ENCODE peak calls at places on chromosomes 6 and 20, in ten cellular contexts. O, P, C, Z, R, V, F, I, Q and X are unnamed samples.

GRCh38 chr6:111258615-111259088 is 171.3 kb downstream of the SLC16A10 start:
- DNase-seq in I (no peak), C (no peak), Q (no peak), O (no peak), Z (no peak), V (no peak), R (no peak), F (no peak), P (no peak), X (no peak)

GRCh38 chr6:112562348-112563220 is 215.5 kb downstream of the RFPL4B start:
- DNase-seq in C (no peak), Z (peak), O (no peak), R (no peak), V (peak), I (no peak), P (no peak), Q (no peak), F (no peak), X (no peak)

GRCh38 chr20:9353916-9354276 is 160.5 kb upstream of the LAMP5 start:
- DNase-seq in Z (peak), V (peak), R (no peak), C (no peak), P (no peak), Q (no peak), F (no peak), I (no peak), O (no peak), X (no peak)

GRCh38 chr6:57024775-57025174 is 21.7 kb upstream of the KIAA1586 start:
- DNase-seq in R (no peak), O (no peak), C (no peak), Q (no peak), P (no peak), I (no peak), V (no peak), F (no peak), Z (no peak), X (no peak)

GRCh38 chr20:61736751-61737310 is 328.9 kb downstream of the TAF4 start:
- DNase-seq in O (no peak), Z (no peak), F (no peak), V (no peak), C (no peak), R (no peak), I (no peak), P (no peak), Q (no peak), X (no peak)

GRCh38 chr20:63900373-63900772 is 5.4 kb downstream of the DNAJC5 start:
- DNase-seq in Z (no peak), I (no peak), C (no peak), R (no peak), V (no peak), F (no peak), O (no peak), Q (no peak), P (no peak), X (no peak)

GRCh38 chr6:163956571-163957407 is 542.3 kb downstream of the QKI start:
- DNase-seq in O (peak), Z (peak), Q (peak), V (peak), F (peak), R (peak), I (no peak), P (peak), C (peak), X (peak)

GRCh38 chr6:87633851-87634250 is 43.9 kb downstream of the ORC3 start:
- DNase-seq in I (no peak), V (no peak), F (no peak), O (no peak), Z (no peak), Q (no peak), R (no peak), C (no peak), P (no peak), X (no peak)

GRCh38 chr6:89977808-89978748 is 83.8 kb downstream of the GJA10 start:
- DNase-seq in P (no peak), F (no peak), Z (peak), V (peak), O (no peak), R (no peak), I (no peak), C (no peak), Q (no peak), X (no peak)

GRCh38 chr20:33697129-33697528 is 10.9 kb upstream of the E2F1 start:
- DNase-seq in Q (no peak), O (no peak), P (no peak), F (peak), V (no peak), Z (no peak), I (no peak), R (no peak), C (no peak), X (no peak)

GRCh38 chr6:167005350-167006159 is 6.4 kb downstream of the CEP43 start:
- DNase-seq in C (no peak), Z (no peak), F (no peak), P (no peak), R (no peak), O (no peak), V (peak), Q (no peak), I (no peak), X (no peak)

GRCh38 chr6:84766796-84767590 is 2.6 kb upstream of the TBX18 start:
- DNase-seq in P (peak), Q (no peak), I (no peak), V (no peak), Z (peak), F (no peak), O (no peak), R (no peak), C (no peak), X (no peak)

GRCh38 chr20:14067631-14068030 is 72.3 kb downstream of the MACROD2 start:
- DNase-seq in F (no peak), Q (no peak), P (no peak), O (peak), C (no peak), V (no peak), Z (no peak), I (no peak), R (no peak), X (no peak)

GRCh38 chr20:38192323-38192885 is 27.3 kb upstream of the TGM2 start:
- DNase-seq in Q (no peak), P (no peak), V (no peak), F (no peak), C (no peak), O (no peak), I (no peak), R (no peak), Z (no peak), X (no peak)

GRCh38 chr20:13199279-13199678 is 21.8 kb upstream of the ISM1 start:
- DNase-seq in P (no peak), Z (no peak), I (no peak), F (no peak), C (no peak), R (no peak), Q (no peak), O (no peak), V (no peak), X (no peak)

GRCh38 chr20:45946149-45946970 is 11.9 kb downstream of the PCIF1 start:
- DNase-seq in P (no peak), V (peak), R (no peak), I (no peak), Z (peak), Q (no peak), C (peak), F (no peak), O (peak), X (no peak)

GRCh38 chr6:153096031-153096430 is 35.1 kb downstream of the RGS17 start:
- DNase-seq in O (no peak), C (no peak), F (no peak), V (no peak), I (no peak), P (no peak), Z (peak), R (no peak), Q (no peak), X (no peak)